ENCODE peak calls at places on chromosomes 13 and 19, in four cellular contexts. S is aorta, W is tibial nerve, P is esophagus squamous epithelium. E is an unnamed sample.

GRCh38 chr19:2602391-2603181 is 99.9 kb downstream of the GNG7 start:
- DNase-seq in P (no peak), S (peak; percentile 92), W (peak; percentile 76), E (no peak)

GRCh38 chr13:36495431-36495830 is 63.1 kb downstream of the CCNA1 start:
- DNase-seq in S (no peak), P (no peak), W (no peak), E (no peak)

GRCh38 chr19:44643605-44644390 is at the start of gene PVR:
- DNase-seq in W (no peak), S (peak; percentile 85), P (no peak), E (peak; percentile 84)

GRCh38 chr13:109207618-109208017 is 578.2 kb downstream of the MYO16 start:
- DNase-seq in P (no peak), W (no peak), S (no peak), E (no peak)

GRCh38 chr19:11656535-11656934 is 59.3 kb downstream of the ZNF627 start:
- DNase-seq in S (no peak), W (no peak), P (no peak), E (no peak)

GRCh38 chr19:57887195-57887941 is 1.5 kb downstream of the ZNF814 start:
- DNase-seq in P (no peak), S (no peak), W (no peak), E (no peak)

GRCh38 chr19:56689198-56689597 is 17.6 kb upstream of the ZNF835 start:
- DNase-seq in S (no peak), P (no peak), W (no peak), E (no peak)

GRCh38 chr19:38538793-38539528 is 78.8 kb downstream of the MAP4K1 start:
- DNase-seq in W (no peak), P (no peak), S (no peak), E (no peak)

GRCh38 chr19:45385392-45386221 is 15.2 kb upstream of the ERCC2 start:
- DNase-seq in P (no peak), S (no peak), W (no peak), E (no peak)

GRCh38 chr13:25874907-25875306 is 176.9 kb downstream of the SHISA2 start:
- DNase-seq in S (no peak), P (no peak), W (no peak), E (no peak)

GRCh38 chr13:112653821-112654220 is 36.0 kb upstream of the ATP11A start:
- DNase-seq in P (no peak), W (no peak), S (no peak), E (no peak)

GRCh38 chr13:35727881-35728280 is 251.4 kb upstream of the MAB21L1 start:
- DNase-seq in P (no peak), S (no peak), W (no peak), E (no peak)

GRCh38 chr19:11560404-11560988 is 1.5 kb upstream of the ELOF1 start:
- DNase-seq in P (no peak), W (no peak), S (no peak), E (peak; percentile 83)

GRCh38 chr19:55304279-55304978 is 20.6 kb downstream of the BRSK1 start:
- DNase-seq in W (peak; percentile 18), P (no peak), S (peak; percentile 60), E (peak; percentile 61)

GRCh38 chr19:15508035-15508710 is at the start of gene CYP4F22:
- DNase-seq in P (no peak), W (no peak), S (no peak), E (no peak)

GRCh38 chr13:94346261-94347019 is 133.0 kb downstream of the DCT start:
- DNase-seq in W (no peak), P (no peak), S (no peak), E (no peak)

GRCh38 chr19:49064768-49065611 is at the start of gene NTF4:
- DNase-seq in S (no peak), P (no peak), W (no peak), E (no peak)

GRCh38 chr13:33785384-33785783 is 32.6 kb upstream of the RFC3 start:
- DNase-seq in P (no peak), W (no peak), S (no peak), E (no peak)

GRCh38 chr19:52691737-52692136 is 43.1 kb downstream of the ZNF611 start:
- DNase-seq in P (no peak), W (no peak), S (no peak), E (no peak)

GRCh38 chr19:1475751-1476437 is 3.1 kb downstream of the C19orf25 start:
- DNase-seq in S (no peak), W (no peak), P (no peak), E (no peak)

GRCh38 chr19:45637890-45638667 is 1.1 kb downstream of the EML2 start:
- DNase-seq in S (no peak), P (no peak), W (no peak), E (peak; percentile 21)

GRCh38 chr13:32426191-32426980 is 1.5 kb downstream of the N4BP2L1 start:
- DNase-seq in W (peak; percentile 17), P (no peak), S (no peak), E (no peak)

GRCh38 chr13:48126944-48127814 is 32.3 kb upstream of the MED4 start:
- DNase-seq in P (no peak), W (peak; percentile 75), S (peak; percentile 74), E (peak; percentile 49)

GRCh38 chr19:55353803-55354697 is 469 bp downstream of the COX6B2 start:
- DNase-seq in W (no peak), P (no peak), S (peak; percentile 78), E (peak; percentile 91)

GRCh38 chr19:3844596-3844995 is 24.2 kb downstream of the ZFR2 start:
- DNase-seq in S (no peak), P (no peak), W (no peak), E (peak; percentile 33)

GRCh38 chr13:40271931-40272775 is 394.3 kb downstream of the FOXO1 start:
- DNase-seq in P (no peak), W (peak; percentile 91), S (peak; percentile 86), E (peak; percentile 9)

GRCh38 chr19:39310558-39311311 is 9.9 kb downstream of the LRFN1 start:
- DNase-seq in P (no peak), W (no peak), S (no peak), E (no peak)

GRCh38 chr13:100602472-100603142 is 14.0 kb upstream of the GGACT start:
- DNase-seq in W (no peak), S (no peak), P (no peak), E (peak; percentile 28)

GRCh38 chr13:28573595-28574373 is 78.9 kb upstream of the FLT1 start:
- DNase-seq in P (no peak), W (no peak), S (no peak), E (no peak)

GRCh38 chr13:112442483-112443090 is 66.4 kb downstream of the SPACA7 start:
- DNase-seq in S (no peak), W (no peak), P (no peak), E (no peak)

GRCh38 chr19:57052102-57052501 is 67.7 kb upstream of the USP29 start:
- DNase-seq in S (no peak), W (no peak), P (no peak), E (no peak)

GRCh38 chr19:7904074-7905020 is 670 bp downstream of the MAP2K7 start:
- DNase-seq in P (no peak), W (no peak), S (no peak), E (peak; percentile 7)

GRCh38 chr13:111304603-111305289 is 15.7 kb upstream of the TEX29 start:
- DNase-seq in S (no peak), P (no peak), W (no peak), E (no peak)

GRCh38 chr19:39082745-39083598 is 1.2 kb upstream of the ACP7 start:
- DNase-seq in P (no peak), W (no peak), S (no peak), E (no peak)

GRCh38 chr13:103537616-103538015 is 471.4 kb upstream of the SLC10A2 start:
- DNase-seq in P (no peak), W (no peak), S (no peak), E (no peak)

GRCh38 chr19:6536138-6536671 is 5.4 kb downstream of the TNFSF9 start:
- DNase-seq in P (peak; percentile 51), S (peak; percentile 71), W (no peak), E (peak; percentile 42)

GRCh38 chr19:30367001-30367400 is 5.2 kb upstream of the ZNF536 start:
- DNase-seq in P (no peak), W (no peak), S (no peak), E (no peak)